ENCODE peak calls at places on chromosomes 12 and 14, in five cellular contexts. One of them, this sample, is unnamed. For H3K4me1, the result is how much of the 10 kb centered on the place peaks cover.

GRCh38 chr12:12913626-12914388 is 22.4 kb downstream of the GPRC5A start:
- DNase-seq in suprapubic skin: no peak
- DNase-seq in adrenal gland: no peak
- DNase-seq in Peyer's patch: no peak
- DNase-seq in stomach: no peak
- DNase-seq in this sample: no peak

GRCh38 chr14:33932526-33933292 is 18.2 kb downstream of the EGLN3 start:
- DNase-seq in suprapubic skin: no peak
- DNase-seq in adrenal gland: no peak
- DNase-seq in Peyer's patch: no peak
- DNase-seq in stomach: no peak
- DNase-seq in this sample: no peak

GRCh38 chr12:114026805-114027204 is 60.7 kb upstream of the RBM19 start:
- DNase-seq in suprapubic skin: no peak
- DNase-seq in adrenal gland: no peak
- DNase-seq in Peyer's patch: no peak
- DNase-seq in stomach: no peak
- DNase-seq in this sample: no peak

GRCh38 chr12:28065889-28066630 is 93.5 kb upstream of the PTHLH start:
- DNase-seq in suprapubic skin: no peak
- DNase-seq in adrenal gland: no peak
- DNase-seq in Peyer's patch: no peak
- DNase-seq in stomach: no peak
- DNase-seq in this sample: no peak

GRCh38 chr12:77953515-77953914 is 122.8 kb downstream of the NAV3 start:
- DNase-seq in suprapubic skin: no peak
- DNase-seq in adrenal gland: no peak
- DNase-seq in Peyer's patch: no peak
- DNase-seq in stomach: no peak
- DNase-seq in this sample: no peak

GRCh38 chr14:79967001-79967400 is 244.3 kb downstream of the DIO2 start:
- DNase-seq in suprapubic skin: no peak
- DNase-seq in adrenal gland: no peak
- DNase-seq in Peyer's patch: no peak
- DNase-seq in stomach: no peak
- DNase-seq in this sample: no peak

GRCh38 chr12:57632369-57632897 is 568 bp downstream of the B4GALNT1 start:
- DNase-seq in suprapubic skin: peak
- DNase-seq in adrenal gland: no peak
- DNase-seq in Peyer's patch: no peak
- DNase-seq in stomach: no peak
- DNase-seq in this sample: no peak

GRCh38 chr12:63420206-63420644 is 248.1 kb downstream of the DPY19L2 start:
- DNase-seq in suprapubic skin: no peak
- DNase-seq in adrenal gland: peak
- DNase-seq in Peyer's patch: peak
- DNase-seq in stomach: peak
- DNase-seq in this sample: no peak

GRCh38 chr12:127146991-127147718 is 1119.8 kb upstream of the TMEM132C start:
- DNase-seq in suprapubic skin: no peak
- DNase-seq in adrenal gland: no peak
- DNase-seq in Peyer's patch: no peak
- DNase-seq in stomach: no peak
- DNase-seq in this sample: no peak

GRCh38 chr12:127144770-127145169 is 1122.2 kb upstream of the TMEM132C start:
- DNase-seq in suprapubic skin: no peak
- DNase-seq in adrenal gland: no peak
- DNase-seq in Peyer's patch: no peak
- DNase-seq in stomach: no peak
- DNase-seq in this sample: no peak

GRCh38 chr12:127147724-127148123 is 1119.2 kb upstream of the TMEM132C start:
- DNase-seq in suprapubic skin: no peak
- DNase-seq in adrenal gland: no peak
- DNase-seq in Peyer's patch: no peak
- DNase-seq in stomach: no peak
- DNase-seq in this sample: no peak

GRCh38 chr12:127145543-127145928 is 1121.4 kb upstream of the TMEM132C start:
- DNase-seq in suprapubic skin: no peak
- DNase-seq in adrenal gland: no peak
- DNase-seq in Peyer's patch: no peak
- DNase-seq in stomach: no peak
- DNase-seq in this sample: no peak

DNA sequence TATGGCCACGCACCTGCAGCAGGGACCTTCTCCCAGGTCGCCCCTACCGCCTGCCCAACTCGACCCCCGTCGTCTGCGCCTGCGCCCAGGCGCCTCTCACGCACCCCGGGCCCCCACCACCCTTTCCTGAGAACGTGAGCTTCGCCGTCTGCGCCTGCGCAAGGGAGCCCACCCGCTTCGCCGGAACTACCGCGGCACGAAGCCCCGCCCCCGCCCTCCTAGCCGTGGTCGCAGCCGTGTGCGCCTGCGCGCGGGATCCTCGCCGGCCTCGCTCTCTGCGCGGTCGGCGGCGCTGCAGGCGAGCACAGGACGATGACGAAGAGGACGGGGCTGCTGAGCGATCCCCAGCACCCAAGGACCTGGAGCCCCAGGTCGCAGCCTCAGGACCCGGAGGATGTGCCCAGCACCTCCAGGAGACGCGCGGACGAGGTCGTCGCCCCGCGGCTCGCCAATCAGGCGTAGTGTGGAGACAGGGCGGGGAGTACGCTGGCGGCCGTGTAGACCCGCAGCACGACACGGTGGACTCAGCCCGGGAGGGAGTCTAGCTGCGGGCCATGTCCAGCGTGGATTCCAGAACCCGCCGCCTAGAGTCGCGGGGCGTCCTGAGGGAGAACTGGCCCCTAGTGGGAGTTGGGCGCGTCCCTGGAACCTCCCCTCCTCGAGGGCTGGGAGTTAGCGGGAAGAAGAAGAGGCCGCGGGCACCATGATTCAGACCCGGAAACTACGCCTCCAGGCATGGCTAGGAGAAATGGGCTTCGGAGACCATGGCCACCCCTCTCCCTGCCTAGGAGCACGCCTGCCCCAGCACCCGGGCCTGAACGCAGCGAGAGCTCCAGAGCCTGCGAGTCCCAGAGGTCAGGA is 1120.8 kb upstream of the TMEM132C start:
- DNase-seq in suprapubic skin: peak
- DNase-seq in adrenal gland: peak
- DNase-seq in Peyer's patch: peak
- DNase-seq in stomach: peak
- DNase-seq in this sample: no peak
- H3K4me3 ChIP-seq in suprapubic skin: peak
- H3K4me3 ChIP-seq in adrenal gland: peak
- H3K4me3 ChIP-seq in Peyer's patch: peak
- H3K4me3 ChIP-seq in stomach: peak
- H3K4me3 ChIP-seq in this sample: no peak

DNA sequence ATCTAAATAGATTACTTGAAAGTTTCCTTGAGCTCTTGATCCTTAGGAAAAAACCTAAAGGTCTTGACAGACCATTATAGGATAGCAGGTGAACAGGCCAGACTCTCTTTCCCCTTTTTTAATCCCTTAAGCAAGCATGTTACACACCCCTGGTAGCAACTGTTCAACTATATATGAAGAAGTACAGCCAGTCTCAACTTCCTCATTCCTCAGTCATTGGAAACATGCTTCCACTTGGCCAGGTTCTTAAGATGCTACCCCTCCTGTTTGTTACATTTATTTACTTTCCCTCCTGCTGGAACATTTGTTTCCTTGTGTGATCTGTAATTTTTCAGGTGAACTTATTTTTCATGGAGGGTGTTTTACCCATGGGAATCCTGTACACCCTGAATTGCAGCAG is 124.1 kb downstream of the ARMH4 start:
- DNase-seq in suprapubic skin: no peak
- DNase-seq in adrenal gland: no peak
- DNase-seq in Peyer's patch: no peak
- DNase-seq in stomach: no peak
- DNase-seq in this sample: no peak
- H3K4me1 ChIP-seq in suprapubic skin: under half
- H3K4me1 ChIP-seq in adrenal gland: under half
- H3K4me1 ChIP-seq in Peyer's patch: under half
- H3K4me1 ChIP-seq in stomach: under half
- H3K4me1 ChIP-seq in this sample: under half

GRCh38 chr14:50859296-50859624 is 12.6 kb upstream of the ABHD12B start:
- DNase-seq in suprapubic skin: no peak
- DNase-seq in adrenal gland: no peak
- DNase-seq in Peyer's patch: no peak
- DNase-seq in stomach: no peak
- DNase-seq in this sample: no peak
- H3K4me3 ChIP-seq in suprapubic skin: peak
- H3K4me3 ChIP-seq in adrenal gland: no peak
- H3K4me3 ChIP-seq in Peyer's patch: peak
- H3K4me3 ChIP-seq in stomach: peak
- H3K4me3 ChIP-seq in this sample: peak

GRCh38 chr14:50932592-50933500 is 11.4 kb downstream of the PYGL start:
- DNase-seq in suprapubic skin: no peak
- DNase-seq in adrenal gland: no peak
- DNase-seq in Peyer's patch: no peak
- DNase-seq in stomach: no peak
- DNase-seq in this sample: no peak

GRCh38 chr14:50936882-50937281 is 7.4 kb downstream of the PYGL start:
- DNase-seq in suprapubic skin: no peak
- DNase-seq in adrenal gland: no peak
- DNase-seq in Peyer's patch: no peak
- DNase-seq in stomach: no peak
- DNase-seq in this sample: no peak

GRCh38 chr14:50937800-50938199 is 6.5 kb downstream of the PYGL start:
- DNase-seq in suprapubic skin: no peak
- DNase-seq in adrenal gland: no peak
- DNase-seq in Peyer's patch: no peak
- DNase-seq in stomach: no peak
- DNase-seq in this sample: no peak

GRCh38 chr14:50937325-50937724 is 7.0 kb downstream of the PYGL start:
- DNase-seq in suprapubic skin: no peak
- DNase-seq in adrenal gland: no peak
- DNase-seq in Peyer's patch: no peak
- DNase-seq in stomach: no peak
- DNase-seq in this sample: no peak

DNA sequence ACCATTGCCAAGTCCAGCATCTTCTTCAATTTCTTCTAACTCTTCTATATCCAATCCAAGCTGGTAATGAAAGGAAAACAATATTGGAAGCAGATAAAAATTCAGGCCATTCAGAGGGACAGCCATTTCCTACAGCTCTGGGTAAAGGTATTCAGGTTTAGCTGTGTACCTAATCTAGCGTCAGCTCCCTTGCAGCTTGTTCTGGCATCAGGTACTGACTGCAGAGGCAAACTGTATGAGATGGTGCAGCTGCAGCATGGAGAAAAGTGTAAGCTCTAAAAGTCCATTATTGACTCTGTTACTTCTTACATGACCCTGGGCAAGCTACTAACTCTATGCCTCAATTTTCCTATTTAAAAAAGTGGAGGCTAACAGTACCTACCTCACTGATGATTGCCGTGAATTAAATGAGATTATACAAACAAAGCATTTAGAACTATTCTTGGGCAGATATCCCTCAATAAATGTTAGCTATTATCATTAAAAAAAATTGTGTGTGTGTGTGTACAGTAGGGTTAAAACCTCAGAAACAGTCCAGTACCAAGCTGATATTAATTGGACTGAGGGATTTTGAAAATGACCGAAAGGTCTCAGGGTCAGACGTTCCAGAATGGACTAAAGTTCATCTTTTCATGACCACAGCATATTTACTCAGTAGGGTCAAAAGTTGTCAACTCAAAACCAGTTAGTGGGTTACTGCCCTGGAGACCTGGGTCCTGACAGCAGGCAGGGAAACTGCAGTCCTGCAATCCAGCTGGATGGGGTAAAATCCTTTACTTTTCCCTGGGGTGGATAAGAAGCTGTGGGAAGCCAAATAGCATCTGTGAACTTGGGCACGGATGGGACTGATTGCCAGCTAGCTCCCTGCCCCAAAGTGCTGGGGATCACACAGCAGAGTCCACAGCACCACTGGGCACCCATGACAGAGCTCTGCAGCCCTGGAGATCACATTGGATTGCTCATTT is 8.9 kb downstream of the PYGL start:
- DNase-seq in suprapubic skin: no peak
- DNase-seq in adrenal gland: no peak
- DNase-seq in Peyer's patch: no peak
- DNase-seq in stomach: no peak
- DNase-seq in this sample: no peak
- H3K4me1 ChIP-seq in suprapubic skin: under half
- H3K4me1 ChIP-seq in adrenal gland: under half
- H3K4me1 ChIP-seq in Peyer's patch: under half
- H3K4me1 ChIP-seq in stomach: under half
- H3K4me1 ChIP-seq in this sample: under half

DNA sequence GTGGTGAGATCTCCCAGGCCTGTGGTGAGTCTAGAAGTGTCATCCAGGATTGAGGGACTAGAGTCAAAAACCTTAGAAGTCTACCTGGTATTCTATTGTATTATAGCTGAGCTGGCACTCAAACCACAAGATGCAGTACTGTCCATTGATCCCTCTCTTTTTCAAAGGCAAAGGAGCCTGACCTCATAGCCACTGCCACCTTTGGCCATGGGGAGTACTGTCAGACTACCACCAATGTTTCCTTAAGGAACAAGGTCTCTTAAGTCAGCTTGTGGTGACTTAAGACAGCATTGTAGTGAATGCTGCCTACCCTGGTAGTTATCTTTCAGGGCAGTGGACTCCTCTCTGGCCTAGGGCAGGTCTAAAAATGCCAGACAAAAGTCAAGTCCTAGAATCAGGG is 878.0 kb upstream of the MDGA2 start:
- DNase-seq in suprapubic skin: no peak
- DNase-seq in adrenal gland: no peak
- DNase-seq in Peyer's patch: no peak
- DNase-seq in stomach: no peak
- DNase-seq in this sample: no peak
- H3K4me3 ChIP-seq in suprapubic skin: no peak
- H3K4me3 ChIP-seq in adrenal gland: no peak
- H3K4me3 ChIP-seq in Peyer's patch: no peak
- H3K4me3 ChIP-seq in stomach: no peak
- H3K4me3 ChIP-seq in this sample: no peak